ENCODE peak calls at places on chromosomes 7 and 10, in ten cellular contexts. X is A549, R is GM06990, G is cardiac muscle cell, D is K562, E is cardiac fibroblast, C is gastrocnemius medialis, Q is psoas muscle, L is neural progenitor cell, H is right lobe of liver. M is an unnamed sample.
A peak's percentile ranks its signal among the peaks of the same experiment; 100 is the strongest.

GRCh38 chr7:2475678-2476015 is 551 bp downstream of the GRIFIN start:
- DNase-seq in X (no peak), R (no peak), G (no peak), D (no peak), E (no peak), C (no peak), Q (no peak), L (no peak), H (no peak), M (no peak)

GRCh38 chr7:78148166-78148894 is 349.8 kb downstream of the PHTF2 start:
- DNase-seq in X (no peak), R (no peak), G (no peak), D (no peak), E (no peak), C (no peak), Q (no peak), L (no peak), H (no peak), M (no peak)

GRCh38 chr7:139271718-139272619 is 40.9 kb downstream of the UBN2 start:
- DNase-seq in X (no peak), R (no peak), G (no peak), D (no peak), E (no peak), C (peak; percentile 32), Q (no peak), L (no peak), H (no peak), M (no peak)

GRCh38 chr10:33616921-33617320 is 282.5 kb upstream of the NRP1 start:
- DNase-seq in X (no peak), R (no peak), G (peak; percentile 65), D (no peak), E (peak; percentile 10), C (no peak), Q (no peak), L (no peak), H (no peak), M (no peak)

GRCh38 chr10:31116226-31116625 is 84.6 kb upstream of the ZNF438 start:
- DNase-seq in X (no peak), R (no peak), G (no peak), D (no peak), E (no peak), C (no peak), Q (no peak), L (no peak), H (no peak), M (no peak)

GRCh38 chr7:68820321-68820720 is 778.0 kb upstream of the AUTS2 start:
- DNase-seq in X (no peak), R (no peak), G (no peak), D (no peak), E (no peak), C (no peak), Q (no peak), L (no peak), H (no peak), M (no peak)

GRCh38 chr7:135274495-135275268 is 41.0 kb downstream of the STRA8 start:
- DNase-seq in X (peak; percentile 80), R (peak; percentile 29), G (peak; percentile 76), D (peak; percentile 88), E (peak; percentile 86), C (peak; percentile 21), Q (no peak), L (peak; percentile 82), H (no peak), M (peak; percentile 90)

GRCh38 chr10:373516-374309 is 238.5 kb downstream of the ZMYND11 start:
- DNase-seq in X (peak; percentile 36), R (no peak), G (peak; percentile 67), D (no peak), E (peak; percentile 69), C (no peak), Q (no peak), L (peak; percentile 60), H (no peak), M (no peak)

GRCh38 chr7:137146012-137146455 is 197.5 kb downstream of the PTN start:
- DNase-seq in X (no peak), R (no peak), G (no peak), D (no peak), E (peak; percentile 69), C (no peak), Q (no peak), L (no peak), H (no peak), M (no peak)

GRCh38 chr7:14542624-14543023 is 359.9 kb downstream of the DGKB start:
- DNase-seq in X (no peak), R (no peak), G (no peak), D (no peak), E (no peak), C (no peak), Q (no peak), L (no peak), H (no peak), M (no peak)

DNA sequence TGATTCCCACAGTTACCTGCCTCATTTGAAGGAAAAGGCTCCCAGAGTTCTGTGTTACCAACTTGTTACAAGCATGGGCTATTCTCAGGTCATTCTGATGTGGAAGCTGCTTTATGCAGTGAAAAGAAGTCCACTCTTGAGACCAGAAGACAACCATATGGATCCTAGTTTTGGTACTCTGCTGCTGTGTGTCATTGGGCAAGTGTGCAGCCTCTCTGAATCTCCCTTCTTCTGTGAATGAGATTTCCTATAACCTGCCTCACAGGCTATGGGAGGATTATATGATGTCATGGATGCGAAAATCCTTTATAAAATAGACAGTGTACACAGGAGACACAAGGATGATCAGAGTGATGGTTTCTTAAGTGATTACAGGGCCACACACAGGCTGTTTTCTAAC is 166.1 kb downstream of the ARID5B start:
- DNase-seq in X (no peak), R (no peak), G (no peak), D (no peak), E (no peak), C (no peak), Q (no peak), L (no peak), H (no peak), M (no peak)
- H3K4me3 ChIP-seq in X (no peak overlapping the region), R (no peak overlapping the region), G (no peak overlapping the region), D (no peak overlapping the region), E (no peak overlapping the region), C (peak overlapping the region; percentile 33), Q (no peak overlapping the region), L (no peak overlapping the region), H (no peak overlapping the region), M (no peak overlapping the region)

GRCh38 chr10:8060704-8061121 is 6.2 kb downstream of the GATA3 start:
- DNase-seq in X (no peak), R (peak; percentile 41), G (no peak), D (no peak), E (no peak), C (no peak), Q (no peak), L (no peak), H (no peak), M (no peak)
- H3K4me3 ChIP-seq in X (no peak overlapping the region), R (peak overlapping the region; percentile 25), G (no peak overlapping the region), D (no peak overlapping the region), E (no peak overlapping the region), C (no peak overlapping the region), Q (no peak overlapping the region), L (peak overlapping the region; percentile 27), H (no peak overlapping the region), M (no peak overlapping the region)

GRCh38 chr10:12405342-12406320 is 56.3 kb downstream of the CAMK1D start:
- DNase-seq in X (peak; percentile 86), R (no peak), G (no peak), D (no peak), E (no peak), C (no peak), Q (no peak), L (peak; percentile 49), H (no peak), M (no peak)
- H3K4me3 ChIP-seq in X (peak overlapping the region; percentile 32), R (no peak overlapping the region), G (no peak overlapping the region), D (no peak overlapping the region), E (no peak overlapping the region), C (no peak overlapping the region), Q (no peak overlapping the region), L (no peak overlapping the region), H (no peak overlapping the region), M (no peak overlapping the region)

GRCh38 chr7:106176414-106177294 is 64.5 kb upstream of the SYPL1 start:
- DNase-seq in X (peak; percentile 75), R (peak; percentile 71), G (peak; percentile 90), D (peak; percentile 90), E (peak; percentile 80), C (peak; percentile 63), Q (peak; percentile 88), L (peak; percentile 93), H (peak; percentile 85), M (peak; percentile 87)
- H3K4me3 ChIP-seq in X (no peak overlapping the region), R (no peak overlapping the region), G (no peak overlapping the region), D (no peak overlapping the region), E (no peak overlapping the region), C (no peak overlapping the region), Q (no peak overlapping the region), L (no peak overlapping the region), H (no peak overlapping the region), M (no peak overlapping the region)

GRCh38 chr10:51879238-51879637 is 179.8 kb upstream of the CSTF2T start:
- DNase-seq in X (peak; percentile 48), R (no peak), G (no peak), D (no peak), E (peak; percentile 100), C (no peak), Q (no peak), L (no peak), H (no peak), M (no peak)
- H3K4me3 ChIP-seq in X (no peak overlapping the region), R (no peak overlapping the region), G (no peak overlapping the region), D (no peak overlapping the region), E (peak overlapping the region; percentile 26), C (no peak overlapping the region), Q (no peak overlapping the region), L (no peak overlapping the region), H (no peak overlapping the region), M (no peak overlapping the region)

GRCh38 chr7:140674899-140675701 is 2.4 kb downstream of the ADCK2 start:
- DNase-seq in X (peak; percentile 60), R (no peak), G (peak; percentile 60), D (peak; percentile 80), E (peak; percentile 72), C (no peak), Q (no peak), L (peak; percentile 66), H (no peak), M (peak; percentile 54)

GRCh38 chr7:140676303-140676702 is 3.6 kb downstream of the ADCK2 start:
- DNase-seq in X (no peak), R (peak; percentile 48), G (no peak), D (no peak), E (no peak), C (no peak), Q (no peak), L (no peak), H (no peak), M (no peak)

GRCh38 chr7:140677496-140677895 is 4.8 kb downstream of the ADCK2 start:
- DNase-seq in X (no peak), R (no peak), G (no peak), D (no peak), E (no peak), C (no peak), Q (no peak), L (no peak), H (no peak), M (no peak)

GRCh38 chr7:140674356-140674800 is 1.6 kb downstream of the ADCK2 start:
- DNase-seq in X (no peak), R (peak; percentile 51), G (no peak), D (no peak), E (no peak), C (no peak), Q (no peak), L (no peak), H (no peak), M (no peak)

DNA sequence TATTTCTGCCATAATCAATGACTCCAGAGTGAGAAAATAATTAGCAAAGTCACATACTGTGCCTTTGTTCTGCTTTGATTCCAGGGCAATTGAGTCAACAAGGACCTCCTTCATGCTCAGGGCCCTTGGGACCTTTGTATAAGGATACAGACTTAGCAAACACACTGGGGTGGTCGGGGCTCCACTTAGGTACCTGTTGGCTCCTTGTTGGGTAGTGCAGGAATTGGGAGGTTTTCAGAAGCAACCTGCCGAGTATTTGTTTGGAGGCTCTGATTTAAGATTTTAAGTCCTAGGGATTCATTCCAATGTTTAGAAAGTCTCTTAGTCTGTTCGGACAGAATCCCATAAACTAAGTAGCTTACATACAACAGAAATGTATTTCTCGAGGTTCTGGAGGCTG is 3.0 kb downstream of the ADCK2 start:
- DNase-seq in X (no peak), R (no peak), G (no peak), D (no peak), E (no peak), C (no peak), Q (no peak), L (no peak), H (no peak), M (no peak)
- H3K4me3 ChIP-seq in X (no peak overlapping the region), R (no peak overlapping the region), G (no peak overlapping the region), D (no peak overlapping the region), E (no peak overlapping the region), C (no peak overlapping the region), Q (no peak overlapping the region), L (no peak overlapping the region), H (no peak overlapping the region), M (no peak overlapping the region)